ENCODE peak calls at places on chromosomes 13 and 19, in seven cellular contexts. U is heart left ventricle, O is ovary, I is Peyer's patch, N is prostate gland, G is HepG2, M is stomach. T is an unnamed sample.

GRCh38 chr13:112210401-112210800 is 143.5 kb downstream of the SOX1 start:
- DNase-seq in I (no peak), N (no peak), M (no peak), G (no peak), O (no peak), U (no peak), T (no peak)

GRCh38 chr13:114106991-114107685 is 25.3 kb downstream of the RASA3 start:
- DNase-seq in M (no peak), G (no peak), I (peak; percentile 41), O (no peak), N (no peak), U (peak; percentile 25), T (peak; percentile 80)

GRCh38 chr13:78680611-78681010 is 21.7 kb upstream of the OBI1 start:
- DNase-seq in M (no peak), O (no peak), N (no peak), G (no peak), I (no peak), U (no peak), T (no peak)

GRCh38 chr13:45167611-45168554 is 33.0 kb downstream of the KCTD4 start:
- DNase-seq in U (peak; percentile 68), M (peak; percentile 82), I (no peak), G (no peak), O (no peak), N (peak; percentile 78), T (peak; percentile 86)

GRCh38 chr13:107231941-107232340 is 664.0 kb upstream of the ARGLU1 start:
- DNase-seq in I (no peak), M (no peak), G (no peak), U (no peak), N (no peak), O (no peak), T (no peak)

GRCh38 chr13:30654430-30654829 is 36.7 kb downstream of the USPL1 start:
- DNase-seq in I (no peak), O (no peak), U (no peak), M (no peak), G (no peak), N (no peak), T (no peak)

GRCh38 chr13:101424381-101425155 is 8.3 kb upstream of the NALCN start:
- DNase-seq in G (peak; percentile 17), I (no peak), N (no peak), M (no peak), O (no peak), U (no peak), T (no peak)

GRCh38 chr13:87622921-87623320 is 48.2 kb upstream of the SLITRK5 start:
- DNase-seq in I (no peak), M (no peak), N (no peak), G (no peak), U (no peak), O (no peak), T (no peak)

GRCh38 chr19:48997972-48998371 is 4.3 kb downstream of the RUVBL2 start:
- DNase-seq in G (peak; percentile 73), M (peak; percentile 56), U (no peak), O (no peak), I (no peak), N (no peak), T (no peak)

GRCh38 chr13:32370805-32371204 is 55.5 kb downstream of the BRCA2 start:
- DNase-seq in N (no peak), M (no peak), O (no peak), G (no peak), I (no peak), U (no peak), T (no peak)

GRCh38 chr19:38850976-38851621 is 1.3 kb upstream of the HNRNPL start:
- DNase-seq in O (peak; percentile 58), N (no peak), I (peak; percentile 60), M (no peak), U (peak; percentile 48), G (no peak), T (peak; percentile 91)

GRCh38 chr19:45496349-45496953 is 396 bp downstream of the RTN2 start:
- DNase-seq in M (no peak), G (no peak), O (peak; percentile 40), U (peak; percentile 63), N (no peak), I (no peak), T (peak; percentile 89)

GRCh38 chr13:46211521-46212351 is at the start of gene LRRC63:
- DNase-seq in G (no peak), M (peak; percentile 87), N (peak; percentile 73), U (peak; percentile 81), O (peak; percentile 19), I (peak; percentile 70), T (peak; percentile 96)

GRCh38 chr19:3265432-3265831 is 41.0 kb downstream of the CELF5 start:
- DNase-seq in O (no peak), U (no peak), I (no peak), G (no peak), M (no peak), N (no peak), T (no peak)

GRCh38 chr13:51619614-51620013 is 35.4 kb downstream of the WDFY2 start:
- DNase-seq in M (no peak), U (no peak), O (no peak), I (no peak), G (no peak), N (no peak), T (no peak)

GRCh38 chr13:112251930-112252585 is 124.1 kb upstream of the SPACA7 start:
- DNase-seq in M (no peak), I (no peak), O (no peak), U (no peak), G (no peak), N (no peak), T (peak; percentile 6)

GRCh38 chr13:89930861-89931260 is 1416.6 kb upstream of the MIR17HG start:
- DNase-seq in I (no peak), G (no peak), O (no peak), M (no peak), U (no peak), N (no peak), T (no peak)

GRCh38 chr13:34076319-34076718 is 258.4 kb downstream of the RFC3 start:
- DNase-seq in M (no peak), G (no peak), N (no peak), U (no peak), I (no peak), O (no peak), T (no peak)

GRCh38 chr19:50972795-50973376 is 3.5 kb upstream of the KLK6 start:
- DNase-seq in U (no peak), N (no peak), O (no peak), I (no peak), G (no peak), M (no peak), T (no peak)

GRCh38 chr19:56120371-56121179 is 520 bp downstream of the ZNF787 start:
- DNase-seq in O (peak; percentile 68), M (peak; percentile 77), U (peak; percentile 91), I (peak; percentile 93), G (peak; percentile 86), N (peak; percentile 46), T (peak; percentile 56)

GRCh38 chr13:75333103-75333502 is 148.9 kb downstream of the TBC1D4 start:
- DNase-seq in M (no peak), I (no peak), N (no peak), O (no peak), U (no peak), G (no peak), T (no peak)

GRCh38 chr19:42121036-42121621 is 11.1 kb downstream of the POU2F2 start:
- DNase-seq in N (no peak), O (no peak), I (no peak), G (no peak), U (no peak), M (no peak), T (no peak)

DNA sequence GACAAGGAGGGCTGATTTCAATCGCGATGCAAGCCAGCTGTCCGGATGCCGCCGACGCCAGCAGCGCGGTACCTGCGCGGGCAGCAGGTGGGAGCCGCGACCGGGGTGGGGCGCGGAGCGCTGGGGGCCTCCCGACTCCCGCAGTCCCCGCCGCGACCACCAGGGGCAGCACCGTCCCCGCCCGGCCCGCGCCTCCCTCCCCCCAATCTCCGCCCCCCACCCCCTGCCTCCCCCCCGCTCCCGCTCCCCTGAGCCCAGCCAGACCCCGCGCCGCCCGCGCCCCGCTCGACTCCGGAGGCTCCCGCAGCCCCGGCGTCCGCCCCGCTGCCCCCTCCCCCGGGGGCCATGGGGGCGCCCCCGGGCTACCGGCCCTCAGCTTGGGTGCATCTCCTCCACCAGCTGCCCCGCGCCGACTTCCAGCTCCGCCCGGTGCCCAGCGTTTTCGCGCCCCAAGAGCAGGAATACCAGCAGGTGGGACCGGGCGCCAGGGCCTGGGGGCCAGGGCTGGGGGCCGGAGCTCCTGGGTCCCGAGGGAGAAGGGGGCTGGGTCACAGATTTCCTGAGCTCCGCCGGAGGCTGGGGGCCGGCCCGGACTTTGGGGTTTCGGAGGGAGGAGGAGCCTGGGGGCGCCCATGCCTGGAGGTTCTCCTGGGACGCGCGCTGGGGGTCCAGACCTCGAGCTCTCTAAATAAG is at the start of gene TTYH1:
- DNase-seq in I (no peak), O (no peak), U (no peak), M (no peak), N (no peak), G (no peak), T (no peak)
- TF ChIP-seq CTCF in I (no peak), O (no peak), U (peak; percentile 50), M (no peak), N (no peak), G (no peak), T (no peak)

DNA sequence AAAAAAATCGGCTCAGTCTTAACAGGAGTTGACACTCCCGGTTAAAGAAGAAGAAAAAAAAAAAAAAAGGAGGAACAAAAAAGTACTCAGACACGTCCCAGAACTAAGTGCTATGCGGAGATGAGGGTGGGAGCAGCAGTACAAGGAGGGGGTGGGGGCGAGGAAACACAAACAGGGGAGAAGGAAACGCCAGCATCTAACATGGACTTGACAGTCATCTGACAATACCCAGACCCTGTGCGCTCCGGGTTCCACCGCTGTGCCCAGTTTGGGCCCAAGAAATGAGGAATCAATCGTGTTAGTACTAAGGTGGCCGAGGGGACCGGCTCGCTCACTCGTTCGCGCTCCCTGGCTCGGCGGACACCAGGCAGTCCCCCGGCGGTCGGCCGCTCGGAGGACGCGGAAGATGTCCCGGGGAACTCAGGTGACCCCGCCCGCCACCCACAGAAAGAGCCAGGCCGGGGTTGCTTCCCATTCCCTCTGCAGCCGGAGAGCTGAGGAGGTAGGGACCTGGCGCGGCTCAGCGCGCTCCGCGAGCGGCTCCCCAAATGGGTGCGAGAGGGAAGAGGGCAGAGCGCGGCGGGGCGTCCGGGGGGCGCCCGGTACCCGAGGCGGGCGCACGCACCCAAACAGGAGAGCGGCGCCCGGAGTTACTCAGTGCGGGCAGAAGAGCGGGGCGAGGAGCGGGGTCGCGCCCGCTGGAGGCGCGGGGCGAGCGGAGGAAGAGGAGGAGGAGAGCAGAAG is 648 bp downstream of the TSHZ3 start:
- DNase-seq in M (no peak), N (peak; percentile 24), G (no peak), O (peak; percentile 48), I (no peak), U (peak; percentile 54), T (no peak)
- H3K4me3 ChIP-seq in M (peak overlapping the region; percentile 88), N (peak overlapping the region; percentile 94), G (no peak overlapping the region), O (peak overlapping the region; percentile 61), I (peak overlapping the region; percentile 53), U (peak overlapping the region; percentile 94), T (peak overlapping the region; percentile 97)

GRCh38 chr19:29432677-29433076 is 93.1 kb upstream of the VSTM2B start:
- DNase-seq in N (no peak), I (no peak), M (no peak), O (no peak), G (no peak), U (no peak), T (no peak)
- TF ChIP-seq POLR2A in N (no peak), I (no peak), M (no peak), O (no peak), G (no peak), U (no peak), T (no peak)

GRCh38 chr19:14089412-14089661 is 1.2 kb downstream of the SAMD1 start:
- DNase-seq in G (no peak), O (no peak), U (no peak), M (no peak), I (no peak), N (no peak), T (no peak)
- TF ChIP-seq CTCF in G (no peak), O (no peak), U (peak; percentile 12), M (no peak), I (no peak), N (no peak), T (no peak)